ENCODE peak calls at places on chromosomes 11 and 22, in eight cellular contexts. I is GM13977, R is spleen, N is Caco-2, J is cardiac muscle cell, V is HFFc6, P is GM12865, L is astrocyte of the spinal cord. G is an unnamed sample.

GRCh38 chr22:29751139-29751538 is 15.7 kb downstream of the ZMAT5 start:
- DNase-seq in I (no peak), R (no peak), N (no peak), J (no peak), V (no peak), P (no peak), L (no peak), G (no peak)

GRCh38 chr22:38314992-38315800 is 2.0 kb downstream of the CSNK1E start:
- DNase-seq in I (no peak), R (peak), N (no peak), J (no peak), V (no peak), P (peak), L (no peak), G (no peak)

GRCh38 chr22:25488244-25489020 is 76.0 kb upstream of the GRK3 start:
- DNase-seq in I (no peak), R (no peak), N (no peak), J (peak), V (peak), P (no peak), L (peak), G (no peak)

GRCh38 chr11:118643142-118643994 is 36.0 kb downstream of the PHLDB1 start:
- DNase-seq in I (no peak), R (no peak), N (no peak), J (no peak), V (no peak), P (no peak), L (no peak), G (no peak)

GRCh38 chr22:39182478-39183030 is 30.1 kb upstream of the CBX7 start:
- DNase-seq in I (no peak), R (peak), N (no peak), J (no peak), V (no peak), P (no peak), L (no peak), G (no peak)

GRCh38 chr11:57764527-57764926 is 2.9 kb downstream of the CTNND1 start:
- DNase-seq in I (no peak), R (no peak), N (no peak), J (no peak), V (no peak), P (no peak), L (peak), G (no peak)

GRCh38 chr11:68843703-68844312 is 2.1 kb upstream of the CPT1A start:
- DNase-seq in I (peak), R (peak), N (peak), J (peak), V (no peak), P (peak), L (peak), G (peak)

GRCh38 chr11:78476066-78476465 is 58.4 kb upstream of the GAB2 start:
- DNase-seq in I (no peak), R (no peak), N (no peak), J (no peak), V (no peak), P (no peak), L (peak), G (no peak)

GRCh38 chr11:106031936-106032335 is 9.9 kb upstream of the MSANTD4 start:
- DNase-seq in I (no peak), R (no peak), N (no peak), J (no peak), V (no peak), P (no peak), L (no peak), G (no peak)

GRCh38 chr22:50683994-50684371 is 11.4 kb downstream of the SHANK3 start:
- DNase-seq in I (no peak), R (peak), N (no peak), J (no peak), V (no peak), P (no peak), L (no peak), G (no peak)

GRCh38 chr11:66727282-66727882 is 1.6 kb downstream of the SPTBN2 start:
- DNase-seq in I (no peak), R (no peak), N (peak), J (peak), V (no peak), P (no peak), L (peak), G (peak)

GRCh38 chr11:119488256-119488995 is 65.5 kb upstream of the THY1 start:
- DNase-seq in I (no peak), R (no peak), N (no peak), J (no peak), V (no peak), P (no peak), L (no peak), G (no peak)

GRCh38 chr22:30304495-30305244 is 15.4 kb upstream of the CASTOR1 start:
- DNase-seq in I (no peak), R (no peak), N (no peak), J (no peak), V (no peak), P (peak), L (no peak), G (peak)

GRCh38 chr11:15412054-15412453 is 297.3 kb downstream of the INSC start:
- DNase-seq in I (no peak), R (no peak), N (no peak), J (no peak), V (no peak), P (peak), L (no peak), G (no peak)

GRCh38 chr11:22730319-22730718 is 63.9 kb downstream of the GAS2 start:
- DNase-seq in I (peak), R (no peak), N (peak), J (peak), V (no peak), P (peak), L (no peak), G (no peak)

GRCh38 chr22:30922151-30922611 is 46.4 kb downstream of the MORC2 start:
- DNase-seq in I (peak), R (peak), N (peak), J (no peak), V (no peak), P (peak), L (peak), G (peak)

GRCh38 chr11:69508974-69509373 is 27.5 kb downstream of the LINC01488 start:
- DNase-seq in I (no peak), R (peak), N (no peak), J (no peak), V (no peak), P (no peak), L (no peak), G (no peak)

GRCh38 chr11:76839326-76839725 is 21.4 kb upstream of the ACER3 start:
- DNase-seq in I (no peak), R (no peak), N (peak), J (no peak), V (no peak), P (no peak), L (no peak), G (no peak)

GRCh38 chr11:34928960-34929680 is 12.7 kb downstream of the PDHX start:
- DNase-seq in I (no peak), R (no peak), N (no peak), J (no peak), V (no peak), P (no peak), L (no peak), G (no peak)

GRCh38 chr11:15258433-15259350 is 144.0 kb downstream of the INSC start:
- DNase-seq in I (no peak), R (no peak), N (peak), J (peak), V (no peak), P (no peak), L (peak), G (no peak)

GRCh38 chr11:117911694-117912093 is 17.5 kb downstream of the TMPRSS13 start:
- DNase-seq in I (no peak), R (no peak), N (no peak), J (no peak), V (no peak), P (no peak), L (no peak), G (no peak)

GRCh38 chr11:94147433-94147845 is 18.8 kb downstream of the PANX1 start:
- DNase-seq in I (no peak), R (no peak), N (no peak), J (no peak), V (no peak), P (no peak), L (no peak), G (no peak)

GRCh38 chr22:27110985-27111451 is 453.6 kb downstream of the MIAT start:
- DNase-seq in I (no peak), R (no peak), N (peak), J (peak), V (no peak), P (no peak), L (peak), G (no peak)
- TF ChIP-seq CTCF in I (no peak), R (no peak), N (no peak), J (no peak), V (no peak), P (no peak), L (no peak), G (no peak)

GRCh38 chr11:114399490-114399889 is 821 bp downstream of the C11orf71 start:
- DNase-seq in I (no peak), R (no peak), N (peak), J (peak), V (no peak), P (peak), L (no peak), G (no peak)

GRCh38 chr11:114397349-114397982 is 2.8 kb downstream of the C11orf71 start:
- DNase-seq in I (no peak), R (no peak), N (no peak), J (no peak), V (no peak), P (no peak), L (no peak), G (no peak)

GRCh38 chr11:114392735-114393667 is 7.3 kb downstream of the C11orf71 start:
- DNase-seq in I (no peak), R (no peak), N (no peak), J (no peak), V (no peak), P (no peak), L (no peak), G (no peak)

GRCh38 chr11:114398303-114398920 is 1.9 kb downstream of the C11orf71 start:
- DNase-seq in I (no peak), R (no peak), N (no peak), J (no peak), V (no peak), P (no peak), L (no peak), G (no peak)

DNA sequence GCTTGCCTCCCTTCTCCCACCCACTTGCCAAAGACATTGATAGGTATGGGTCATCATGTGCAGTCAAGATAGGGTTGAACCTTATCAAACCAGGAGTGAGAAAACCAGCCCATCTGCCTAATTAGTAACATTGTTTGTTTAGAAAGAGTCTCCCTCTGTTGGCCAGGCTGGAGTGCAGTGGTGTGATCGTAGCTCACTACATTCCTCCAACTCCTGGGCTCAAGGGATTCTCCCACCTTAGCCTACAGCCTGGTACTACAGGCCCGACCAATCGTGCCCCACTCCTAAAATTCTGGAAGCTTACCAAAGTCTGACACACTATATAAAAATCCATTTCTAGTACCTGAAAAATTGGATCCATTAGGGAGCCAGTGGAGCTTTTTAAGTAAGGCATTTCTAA is 4.5 kb downstream of the C11orf71 start:
- DNase-seq in I (no peak), R (no peak), N (peak), J (no peak), V (no peak), P (no peak), L (no peak), G (no peak)
- TF ChIP-seq CTCF in I (no peak), R (no peak), N (peak), J (peak), V (peak), P (peak), L (peak), G (peak)

DNA sequence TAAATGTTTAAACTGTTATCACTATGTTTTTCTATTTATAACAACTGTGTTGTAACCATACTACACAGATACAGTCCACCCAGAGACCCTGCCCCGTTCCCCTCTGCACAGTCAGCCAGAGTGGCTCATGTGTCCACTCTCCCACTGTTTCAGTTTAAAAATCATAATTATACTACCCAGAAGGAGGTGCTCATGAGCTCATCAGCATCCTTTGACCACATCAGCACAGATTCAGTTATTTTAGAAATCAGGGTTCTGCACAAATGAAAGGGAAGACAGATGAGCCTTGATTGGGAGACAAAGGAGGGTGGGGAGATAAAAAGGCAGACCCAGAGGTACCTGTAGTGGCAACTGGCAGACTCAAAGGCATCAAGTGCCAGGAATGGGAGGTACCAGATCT is 124.3 kb downstream of the RCN1 start:
- DNase-seq in I (no peak), R (no peak), N (no peak), J (no peak), V (no peak), P (no peak), L (no peak), G (no peak)
- TF ChIP-seq CTCF in I (no peak), R (no peak), N (no peak), J (no peak), V (peak), P (no peak), L (no peak), G (no peak)

GRCh38 chr11:64234840-64235379 is 526 bp downstream of the VEGFB start:
- DNase-seq in I (no peak), R (peak), N (peak), J (peak), V (no peak), P (peak), L (no peak), G (no peak)
- TF ChIP-seq CTCF in I (no peak), R (no peak), N (no peak), J (no peak), V (peak), P (no peak), L (no peak), G (no peak)

GRCh38 chr11:129385801-129386200 is 10.2 kb downstream of the BARX2 start:
- DNase-seq in I (no peak), R (no peak), N (no peak), J (no peak), V (no peak), P (no peak), L (no peak), G (no peak)
- TF ChIP-seq CTCF in I (no peak), R (no peak), N (no peak), J (no peak), V (no peak), P (no peak), L (no peak), G (no peak)

GRCh38 chr11:127003260-127003981 is 2.9 kb upstream of the KIRREL3 start:
- DNase-seq in I (peak), R (no peak), N (no peak), J (peak), V (peak), P (peak), L (peak), G (peak)
- TF ChIP-seq CTCF in I (peak), R (no peak), N (no peak), J (peak), V (peak), P (peak), L (peak), G (no peak)

GRCh38 chr11:103920933-103921332 is 115.5 kb upstream of the DDI1 start:
- DNase-seq in I (no peak), R (no peak), N (no peak), J (no peak), V (no peak), P (no peak), L (no peak), G (no peak)
- TF ChIP-seq CTCF in I (no peak), R (no peak), N (no peak), J (no peak), V (peak), P (no peak), L (no peak), G (no peak)

DNA sequence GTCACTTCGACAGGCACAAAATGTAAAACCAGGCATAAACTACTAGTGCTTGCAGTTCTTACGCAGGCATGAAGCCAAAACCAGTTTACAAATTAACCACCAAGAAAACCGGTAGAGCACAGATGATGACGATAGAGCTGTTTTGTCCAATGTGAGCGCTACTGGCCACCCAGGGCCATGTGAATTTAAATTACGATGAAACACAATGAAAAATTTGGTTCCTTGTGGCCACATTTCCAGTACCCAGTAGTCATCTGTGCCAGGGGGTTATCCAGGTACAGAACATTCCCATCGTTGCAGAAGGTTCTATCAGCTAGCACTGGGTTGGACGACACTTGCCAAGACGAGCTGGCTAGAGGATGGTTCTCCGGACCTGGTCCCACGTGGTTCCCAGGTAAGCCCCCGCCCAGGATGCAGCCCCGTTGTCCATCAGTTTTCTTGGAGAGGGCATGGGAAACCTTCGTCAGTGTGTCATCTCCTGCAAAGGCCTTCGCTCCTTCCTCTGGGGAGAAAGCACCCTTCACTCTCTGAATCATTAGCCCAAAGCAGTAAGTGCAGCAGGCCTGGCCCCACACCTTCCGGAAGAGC is 1.1 kb upstream of the CD81 start:
- DNase-seq in I (no peak), R (no peak), N (no peak), J (no peak), V (no peak), P (no peak), L (no peak), G (no peak)
- TF ChIP-seq CTCF in I (no peak), R (no peak), N (no peak), J (no peak), V (no peak), P (no peak), L (no peak), G (no peak)